ENCODE peak calls at places on chromosomes 7 and 10, in eight cellular contexts. D, E, M, G, X, P, T and U are unnamed samples.

GRCh38 chr7:80231719-80232118 is 97.1 kb downstream of the GNAI1 start:
- DNase-seq in D (peak), E (no peak), M (no peak), G (no peak), X (no peak), P (no peak), T (no peak), U (no peak)

GRCh38 chr10:98299341-98299740 is 31.3 kb upstream of the LOXL4 start:
- DNase-seq in D (no peak), E (no peak), M (no peak), G (no peak), X (no peak), P (no peak), T (no peak), U (no peak)

GRCh38 chr10:29407280-29407858 is 118.5 kb downstream of the LYZL1 start:
- DNase-seq in D (no peak), E (no peak), M (no peak), G (no peak), X (no peak), P (no peak), T (no peak), U (no peak)

GRCh38 chr10:109174526-109174925 is 748.8 kb downstream of the XPNPEP1 start:
- DNase-seq in D (no peak), E (no peak), M (no peak), G (no peak), X (no peak), P (no peak), T (no peak), U (no peak)

GRCh38 chr10:125332548-125333208 is 172.3 kb upstream of the CTBP2 start:
- DNase-seq in D (no peak), E (no peak), M (no peak), G (no peak), X (no peak), P (no peak), T (no peak), U (no peak)

GRCh38 chr7:27134392-27134791 is 3.8 kb upstream of the HOXA4 start:
- DNase-seq in D (no peak), E (no peak), M (no peak), G (no peak), X (no peak), P (peak), T (no peak), U (no peak)

GRCh38 chr10:13658864-13659685 is 72.3 kb downstream of the PRPF18 start:
- DNase-seq in D (no peak), E (no peak), M (peak), G (peak), X (no peak), P (peak), T (no peak), U (no peak)

GRCh38 chr10:74096777-74097176 is 53.9 kb downstream of the AP3M1 start:
- DNase-seq in D (no peak), E (no peak), M (no peak), G (no peak), X (no peak), P (no peak), T (no peak), U (no peak)

GRCh38 chr7:128928159-128928558 is 9.6 kb upstream of the IRF5 start:
- DNase-seq in D (no peak), E (no peak), M (no peak), G (no peak), X (no peak), P (no peak), T (no peak), U (no peak)

GRCh38 chr7:141210862-141211261 is 137.0 kb downstream of the TMEM178B start:
- DNase-seq in D (no peak), E (no peak), M (no peak), G (no peak), X (no peak), P (no peak), T (no peak), U (no peak)

GRCh38 chr7:158292948-158293347 is 294.7 kb downstream of the PTPRN2 start:
- DNase-seq in D (no peak), E (no peak), M (no peak), G (no peak), X (peak), P (no peak), T (no peak), U (no peak)

GRCh38 chr7:24889611-24890010 is 90.4 kb downstream of the OSBPL3 start:
- DNase-seq in D (no peak), E (no peak), M (no peak), G (no peak), X (no peak), P (peak), T (no peak), U (no peak)

GRCh38 chr10:79372871-79373270 is 25.6 kb downstream of the PPIF start:
- DNase-seq in D (no peak), E (no peak), M (no peak), G (no peak), X (peak), P (no peak), T (no peak), U (no peak)

GRCh38 chr7:26202019-26202985 is 757 bp downstream of the CBX3 start:
- DNase-seq in D (no peak), E (peak), M (peak), G (peak), X (no peak), P (peak), T (peak), U (no peak)

GRCh38 chr7:117008849-117009531 is 55.7 kb downstream of the ST7 start:
- DNase-seq in D (no peak), E (no peak), M (no peak), G (no peak), X (no peak), P (no peak), T (no peak), U (peak)

GRCh38 chr10:12849351-12850181 is 151.9 kb downstream of the CCDC3 start:
- DNase-seq in D (no peak), E (no peak), M (no peak), G (no peak), X (no peak), P (peak), T (no peak), U (no peak)

GRCh38 chr10:88952647-88953111 is at the start of gene ACTA2:
- DNase-seq in D (no peak), E (no peak), M (peak), G (peak), X (no peak), P (no peak), T (no peak), U (no peak)

GRCh38 chr10:115129752-115130151 is 36.6 kb downstream of the ATRNL1 start:
- DNase-seq in D (no peak), E (no peak), M (no peak), G (no peak), X (no peak), P (peak), T (no peak), U (peak)

GRCh38 chr10:29725133-29725720 is 90.5 kb upstream of the SVIL start:
- DNase-seq in D (no peak), E (peak), M (peak), G (no peak), X (no peak), P (peak), T (no peak), U (no peak)

GRCh38 chr7:117470777-117471176 is 9.0 kb upstream of the CFTR start:
- DNase-seq in D (no peak), E (no peak), M (peak), G (peak), X (no peak), P (no peak), T (no peak), U (no peak)

GRCh38 chr10:96092999-96093767 is 36.9 kb upstream of the ZNF518A start:
- DNase-seq in D (no peak), E (no peak), M (no peak), G (no peak), X (no peak), P (no peak), T (no peak), U (no peak)

GRCh38 chr10:659710-660141 is 29.7 kb downstream of the DIP2C start:
- DNase-seq in D (no peak), E (no peak), M (no peak), G (no peak), X (peak), P (peak), T (no peak), U (peak)

GRCh38 chr7:150937848-150938561 is 40.1 kb downstream of the KCNH2 start:
- DNase-seq in D (no peak), E (no peak), M (no peak), G (no peak), X (no peak), P (no peak), T (no peak), U (peak)

GRCh38 chr7:46315891-46316290 is 394.8 kb upstream of the IGFBP3 start:
- DNase-seq in D (no peak), E (no peak), M (no peak), G (no peak), X (no peak), P (no peak), T (no peak), U (no peak)

DNA sequence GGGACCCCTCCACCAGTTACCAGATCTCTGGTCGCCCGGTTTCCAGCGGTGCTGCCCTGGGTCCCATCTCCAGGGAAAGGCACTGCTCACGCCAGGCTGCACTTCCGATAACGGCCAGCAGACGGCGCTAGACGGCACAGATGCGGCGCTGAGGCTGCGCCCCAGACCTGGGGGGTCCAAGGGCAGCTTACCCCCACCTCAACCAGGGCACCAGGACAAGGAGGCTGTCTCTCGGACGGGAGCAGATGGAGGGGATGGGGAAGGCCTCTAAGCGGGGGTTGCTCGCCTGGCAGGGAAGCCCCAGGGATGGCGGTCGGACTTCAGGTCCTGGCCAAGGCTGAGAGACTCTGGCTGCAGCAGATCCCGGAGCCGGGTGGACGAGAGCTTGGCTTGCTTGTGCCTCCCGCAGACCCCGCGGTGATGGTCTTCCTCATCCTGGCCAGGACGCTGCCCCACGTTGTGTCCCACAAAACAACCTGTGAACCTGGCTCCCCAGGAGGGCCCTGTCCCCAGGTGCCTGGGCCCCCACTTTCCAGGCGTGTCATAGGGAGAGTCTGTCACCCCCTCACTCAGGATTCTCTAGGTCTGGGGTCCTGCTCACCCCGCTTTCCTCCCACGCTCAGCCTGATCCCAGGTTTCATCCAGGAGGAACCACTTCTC is 23.9 kb upstream of the ZNF716 start:
- DNase-seq in D (no peak), E (no peak), M (no peak), G (no peak), X (no peak), P (no peak), T (no peak), U (no peak)
- TF ChIP-seq CTCF in D (no peak), E (no peak), M (peak), G (peak), X (no peak), P (no peak), T (no peak), U (peak)

GRCh38 chr7:12713625-12714435 is 26.4 kb downstream of the ARL4A start:
- DNase-seq in D (no peak), E (no peak), M (no peak), G (no peak), X (no peak), P (peak), T (no peak), U (no peak)

GRCh38 chr7:12715372-12716133 is 28.1 kb downstream of the ARL4A start:
- DNase-seq in D (no peak), E (peak), M (peak), G (peak), X (no peak), P (peak), T (peak), U (peak)

GRCh38 chr7:12716722-12717121 is 29.3 kb downstream of the ARL4A start:
- DNase-seq in D (no peak), E (no peak), M (no peak), G (no peak), X (no peak), P (no peak), T (no peak), U (no peak)

GRCh38 chr7:12714436-12714737 is 27.0 kb downstream of the ARL4A start:
- DNase-seq in D (no peak), E (no peak), M (no peak), G (no peak), X (no peak), P (no peak), T (no peak), U (no peak)

GRCh38 chr7:12716134-12716667 is 28.8 kb downstream of the ARL4A start:
- DNase-seq in D (no peak), E (no peak), M (no peak), G (no peak), X (no peak), P (no peak), T (no peak), U (no peak)
- TF ChIP-seq CTCF in D (no peak), E (no peak), M (no peak), G (no peak), X (no peak), P (no peak), T (no peak), U (no peak)

GRCh38 chr10:15344876-15345285 is 26.2 kb downstream of the FAM171A1 start:
- DNase-seq in D (no peak), E (peak), M (no peak), G (no peak), X (no peak), P (peak), T (no peak), U (no peak)
- TF ChIP-seq CTCF in D (no peak), E (no peak), M (no peak), G (no peak), X (no peak), P (no peak), T (no peak), U (no peak)

GRCh38 chr7:115299379-115300038 is 377.6 kb downstream of the MDFIC start:
- DNase-seq in D (no peak), E (no peak), M (no peak), G (no peak), X (no peak), P (no peak), T (no peak), U (no peak)

GRCh38 chr7:115293628-115294236 is 371.8 kb downstream of the MDFIC start:
- DNase-seq in D (no peak), E (no peak), M (no peak), G (no peak), X (no peak), P (no peak), T (no peak), U (no peak)

GRCh38 chr7:115292381-115292780 is 370.5 kb downstream of the MDFIC start:
- DNase-seq in D (no peak), E (no peak), M (no peak), G (no peak), X (no peak), P (no peak), T (no peak), U (no peak)

GRCh38 chr7:115300228-115300870 is 378.5 kb downstream of the MDFIC start:
- DNase-seq in D (no peak), E (no peak), M (no peak), G (no peak), X (no peak), P (no peak), T (no peak), U (peak)

GRCh38 chr7:115297651-115298050 is 375.8 kb downstream of the MDFIC start:
- DNase-seq in D (peak), E (peak), M (peak), G (no peak), X (no peak), P (peak), T (no peak), U (peak)
- TF ChIP-seq CTCF in D (no peak), E (no peak), M (no peak), G (no peak), X (no peak), P (no peak), T (no peak), U (no peak)

DNA sequence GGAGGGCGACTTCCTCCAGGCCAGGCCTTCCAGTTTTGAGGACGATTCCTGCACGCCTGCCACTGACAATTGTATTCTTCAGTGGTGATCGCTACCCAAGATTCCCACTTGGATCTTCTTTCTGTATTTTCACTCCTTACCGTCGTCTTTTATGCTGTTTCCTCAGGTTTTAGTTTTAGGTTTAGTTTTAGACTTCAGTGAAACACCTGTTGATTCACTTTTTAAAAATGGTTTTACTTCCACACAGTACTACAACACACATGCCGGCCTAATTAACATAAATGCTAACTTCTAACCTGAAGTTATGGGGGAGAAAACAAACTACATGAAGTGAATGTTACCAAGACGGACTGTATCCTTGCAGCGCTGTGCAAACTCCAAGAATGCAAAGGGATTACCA is 530.6 kb upstream of the MGMT start:
- DNase-seq in D (no peak), E (no peak), M (no peak), G (no peak), X (no peak), P (no peak), T (no peak), U (no peak)
- TF ChIP-seq CTCF in D (no peak), E (no peak), M (no peak), G (no peak), X (no peak), P (no peak), T (no peak), U (no peak)

GRCh38 chr10:28302668-28303488 is at the start of gene MPP7:
- DNase-seq in D (peak), E (peak), M (peak), G (peak), X (peak), P (peak), T (peak), U (peak)

GRCh38 chr10:28302012-28302667 is 724 bp downstream of the MPP7 start:
- DNase-seq in D (no peak), E (no peak), M (no peak), G (no peak), X (peak), P (peak), T (peak), U (no peak)

GRCh38 chr10:28304032-28304571 is 1.2 kb upstream of the MPP7 start:
- DNase-seq in D (no peak), E (no peak), M (no peak), G (no peak), X (no peak), P (no peak), T (no peak), U (no peak)

GRCh38 chr10:28296023-28296422 is 6.8 kb downstream of the MPP7 start:
- DNase-seq in D (no peak), E (no peak), M (no peak), G (no peak), X (no peak), P (no peak), T (no peak), U (no peak)

GRCh38 chr10:28300027-28300426 is 2.8 kb downstream of the MPP7 start:
- DNase-seq in D (peak), E (no peak), M (no peak), G (no peak), X (peak), P (no peak), T (no peak), U (no peak)
- TF ChIP-seq CTCF in D (peak), E (no peak), M (no peak), G (peak), X (peak), P (no peak), T (no peak), U (peak)

DNA sequence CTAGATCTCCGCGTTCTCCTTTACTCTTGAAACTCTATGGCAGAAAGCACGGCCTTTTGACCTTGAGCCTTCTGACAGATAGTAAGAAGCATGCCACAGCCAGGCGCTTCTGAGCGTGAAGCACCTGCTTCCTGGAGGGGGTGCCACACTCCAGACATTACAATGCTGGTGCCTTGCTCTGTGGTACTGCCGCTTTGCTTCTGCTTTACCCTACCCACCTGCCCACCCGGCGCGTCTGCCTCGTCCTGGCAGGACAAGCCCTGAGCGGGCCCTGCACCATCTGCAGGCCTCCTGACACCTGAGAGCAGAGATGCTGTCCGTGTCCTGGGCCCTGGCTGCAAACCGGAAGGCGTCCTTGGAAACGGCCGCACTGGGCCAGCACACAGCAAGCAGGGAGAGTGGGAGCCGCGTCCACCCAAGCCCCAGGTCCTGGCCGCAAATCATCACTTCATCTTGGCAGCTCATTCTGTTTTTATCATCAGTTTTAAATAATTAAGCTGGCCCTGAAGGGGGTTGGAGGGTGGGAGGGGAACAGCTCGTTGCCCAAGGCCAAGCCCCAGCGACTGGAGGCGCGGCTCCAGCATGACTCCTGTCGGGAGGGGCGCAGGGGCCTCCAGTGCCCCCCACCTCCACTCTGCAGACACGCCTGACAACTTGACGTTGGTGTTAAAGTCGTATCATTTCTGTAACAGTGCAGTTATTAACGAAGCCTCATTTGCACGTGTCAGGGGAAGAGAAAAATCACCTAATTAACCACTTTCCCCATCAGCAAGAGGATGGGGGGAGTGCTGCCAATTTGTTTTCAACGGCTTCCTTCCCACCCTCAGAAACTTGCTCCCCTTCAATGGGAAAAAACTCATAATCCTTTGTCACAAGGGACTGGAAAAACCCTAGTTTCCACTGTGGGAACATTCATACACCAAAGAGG is 132.2 kb downstream of the MAD1L1 start:
- DNase-seq in D (no peak), E (no peak), M (no peak), G (no peak), X (no peak), P (no peak), T (no peak), U (no peak)
- TF ChIP-seq CTCF in D (no peak), E (no peak), M (peak), G (no peak), X (no peak), P (no peak), T (no peak), U (no peak)